ENCODE peak calls at places on chromosomes 3 and 15, in five cellular contexts. C, D, P, Y and U are unnamed samples.
A peak's percentile ranks its signal among the peaks of the same experiment; 100 is the strongest.

GRCh38 chr15:78751602-78751979 is 59.7 kb downstream of the ADAMTS7 start:
- DNase-seq in C (no peak), D (no peak), P (no peak), Y (no peak), U (no peak)

GRCh38 chr3:74079961-74080562 is 455.3 kb upstream of the PDZRN3 start:
- DNase-seq in C (no peak), P (no peak), D (no peak), Y (no peak), U (no peak)

GRCh38 chr3:10004960-10005564 is 18.4 kb upstream of the EMC3 start:
- DNase-seq in Y (no peak), C (no peak), D (no peak), P (no peak), U (no peak)

GRCh38 chr3:194125474-194125873 is 10.5 kb upstream of the HES1 start:
- DNase-seq in C (no peak), D (no peak), Y (no peak), P (no peak), U (no peak)

GRCh38 chr3:116896116-116896515 is 186.5 kb downstream of the TUSC7 start:
- DNase-seq in P (no peak), Y (no peak), D (no peak), C (no peak), U (no peak)

GRCh38 chr3:168029705-168030104 is 66.0 kb downstream of the GOLIM4 start:
- DNase-seq in C (no peak), D (no peak), Y (no peak), P (no peak), U (no peak)

GRCh38 chr3:112293368-112294321 is at the start of gene SLC9C1:
- DNase-seq in C (peak; percentile 85), Y (peak; percentile 73), P (no peak), D (no peak), U (no peak)

GRCh38 chr3:65712156-65712555 is 326.6 kb downstream of the MAGI1 start:
- DNase-seq in D (no peak), C (no peak), P (no peak), Y (peak; percentile 89), U (no peak)

DNA sequence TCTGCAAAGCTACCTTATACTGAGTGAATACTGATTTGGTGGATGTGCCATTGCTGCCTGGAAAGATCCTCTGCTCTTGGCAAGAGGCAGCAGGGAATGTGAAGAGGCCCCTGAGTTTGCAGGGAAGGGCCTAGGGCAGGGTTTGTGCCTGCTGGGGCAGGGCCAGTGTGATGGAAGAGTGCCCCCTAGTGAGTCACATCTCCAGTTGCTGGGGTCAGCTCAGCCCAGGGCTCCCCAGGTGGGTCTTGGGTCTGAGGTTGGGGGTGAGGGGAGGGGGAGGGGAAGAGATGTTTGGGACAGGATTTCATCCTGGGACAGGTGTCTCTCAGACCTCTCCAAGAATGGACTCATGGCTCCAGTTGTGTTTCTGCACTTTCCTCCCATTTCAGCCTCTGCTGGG is 4.1 kb upstream of the AMOTL2 start:
- DNase-seq in P (no peak), C (no peak), D (no peak), Y (no peak), U (no peak)
- TF ChIP-seq CTCF in P (peak; percentile 40), C (peak; percentile 52), D (peak; percentile 16), Y (peak; percentile 9), U (no peak)

DNA sequence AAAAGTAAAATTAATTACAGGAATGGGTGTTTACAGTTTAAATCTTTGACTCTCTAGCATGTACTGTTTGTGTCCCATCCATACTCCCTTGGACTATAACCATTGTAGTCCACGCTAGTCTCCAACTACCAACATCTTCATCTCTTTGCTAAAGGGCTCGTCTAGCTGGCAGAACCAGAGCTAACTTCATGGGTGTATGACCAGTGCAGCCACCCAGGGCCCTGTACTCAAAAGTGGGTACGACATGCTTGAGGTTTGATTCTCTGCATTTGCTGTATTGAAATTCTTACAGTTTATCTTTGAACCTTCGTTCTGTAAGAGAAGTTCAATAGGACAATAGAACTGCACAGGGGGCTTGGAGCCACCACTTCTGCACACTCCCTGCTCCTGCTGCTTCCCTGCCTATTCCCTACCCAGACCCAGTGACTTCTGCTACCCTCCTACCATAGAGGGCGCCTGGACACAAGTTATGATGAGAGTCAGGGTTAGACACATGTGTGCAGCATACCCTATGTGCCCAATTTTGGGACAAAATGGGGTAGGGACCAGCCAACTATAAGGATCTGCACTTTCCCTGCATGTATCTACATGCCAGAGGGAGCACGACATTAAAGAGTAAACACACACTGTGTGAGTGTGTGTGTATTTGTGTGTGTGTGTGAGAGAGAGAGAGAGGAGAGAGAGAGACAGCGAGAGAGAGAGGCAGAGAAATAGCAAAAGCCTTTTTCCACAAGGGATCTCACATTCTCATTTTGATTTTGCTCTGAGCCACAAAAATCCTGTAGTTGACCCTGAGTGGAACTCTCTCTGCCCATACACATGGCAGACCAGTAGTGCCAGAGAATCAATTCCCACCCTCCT is 59.0 kb upstream of the NECTIN3 start:
- DNase-seq in P (no peak), D (no peak), C (no peak), Y (no peak), U (no peak)
- TF ChIP-seq CTCF in P (peak; percentile 34), D (no peak), C (no peak), Y (peak; percentile 2), U (no peak)

DNA sequence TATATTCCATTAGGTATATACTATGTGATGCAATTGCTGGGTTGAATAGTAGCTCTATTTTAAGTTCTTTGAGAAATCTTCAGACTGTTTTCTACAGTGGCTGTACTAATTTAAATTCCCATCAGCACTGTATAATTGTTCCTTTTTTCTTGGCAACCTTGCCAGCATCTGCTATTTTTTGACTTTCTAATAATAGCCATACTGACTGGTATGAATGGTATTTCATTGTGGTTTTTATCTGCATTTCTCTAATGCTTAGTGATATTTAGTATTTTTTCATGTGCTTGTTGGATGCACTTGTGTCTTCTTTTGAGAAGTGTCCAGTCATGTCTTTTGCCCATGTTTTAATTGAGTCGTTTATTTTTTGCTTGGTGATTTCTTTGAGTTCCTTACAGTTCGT is 145.1 kb upstream of the PLSCR5 start:
- DNase-seq in Y (peak; percentile 71), C (peak; percentile 54), P (no peak), D (no peak), U (no peak)
- TF ChIP-seq CTCF in Y (no peak), C (no peak), P (no peak), D (no peak), U (no peak)

DNA sequence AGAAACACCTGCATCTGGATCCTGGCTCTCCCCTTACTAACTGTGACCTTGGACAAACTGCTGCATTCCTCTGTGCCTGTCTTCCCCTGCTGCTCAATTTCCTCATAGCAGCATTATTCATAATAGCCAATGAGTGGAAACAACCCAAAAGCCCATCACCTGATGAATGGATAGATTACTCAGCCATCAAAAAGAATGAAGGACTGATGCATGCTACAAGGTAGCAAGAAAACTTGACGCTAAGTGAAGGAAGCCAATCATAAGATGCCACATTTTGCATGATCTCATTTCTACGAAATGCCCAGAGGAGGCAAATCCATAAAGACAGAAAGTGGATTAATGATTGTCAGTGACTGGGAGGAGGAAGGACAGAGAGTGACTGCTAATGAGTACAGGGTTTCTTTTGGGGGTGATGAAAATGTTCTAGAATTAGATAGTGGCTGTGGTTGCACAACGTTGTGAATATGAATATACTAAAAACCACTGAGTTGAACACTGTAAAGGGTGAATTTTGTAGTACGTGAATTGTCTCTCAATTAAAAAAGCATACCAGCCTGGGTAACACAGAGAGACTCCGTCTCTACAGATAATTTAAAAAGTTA is 11.2 kb downstream of the IGDCC4 start:
- DNase-seq in D (no peak), Y (peak; percentile 25), P (no peak), C (peak; percentile 25), U (no peak)
- TF ChIP-seq CTCF in D (no peak), Y (peak; percentile 3), P (no peak), C (no peak), U (no peak)

GRCh38 chr15:37289109-37289765 is 188.9 kb upstream of the MEIS2 start:
- DNase-seq in Y (peak; percentile 6), C (no peak), P (no peak), D (no peak), U (no peak)
- TF ChIP-seq CTCF in Y (peak; percentile 48), C (peak; percentile 57), P (peak; percentile 42), D (no peak), U (no peak)